ENCODE peak calls at places on chromosomes 11 and 22, in six cellular contexts. E is EL; Q is stimulated activated CD4-positive, alpha-beta T cell treated with anti-CD3 and anti-CD28 coated beads, Interleukin-1b, Interleukin-23, amount 100 ng/mL, for 24 hours; A is sigmoid colon; P is endothelial cell of umbilical vein; V is NCI-H1092. O is an unnamed sample.

GRCh38 chr11:95845168-95845567 is 54.9 kb downstream of the CEP57 start:
- DNase-seq in E (no peak), Q (no peak), A (no peak), P (no peak), V (no peak), O (no peak)

GRCh38 chr11:93842461-93842860 is 8.0 kb downstream of the VSTM5 start:
- DNase-seq in E (peak; percentile 73), Q (no peak), A (no peak), P (peak; percentile 9), V (no peak), O (peak; percentile 45)

GRCh38 chr11:130427581-130428211 is 713 bp downstream of the ADAMTS8 start:
- DNase-seq in E (peak; percentile 23), Q (no peak), A (peak; percentile 84), P (no peak), V (peak; percentile 38), O (no peak)

GRCh38 chr22:45225732-45226560 is 14.7 kb downstream of the KIAA0930 start:
- DNase-seq in E (no peak), Q (no peak), A (peak; percentile 89), P (no peak), V (no peak), O (no peak)

GRCh38 chr22:26835929-26836528 is 178.6 kb downstream of the MIAT start:
- DNase-seq in E (peak; percentile 56), Q (peak; percentile 10), A (no peak), P (peak; percentile 42), V (no peak), O (peak; percentile 32)

GRCh38 chr11:67649634-67650540 is 643 bp downstream of the ACY3 start:
- DNase-seq in E (no peak), Q (no peak), A (peak; percentile 56), P (no peak), V (no peak), O (no peak)

GRCh38 chr11:12042215-12042676 is 33.8 kb upstream of the DKK3 start:
- DNase-seq in E (peak; percentile 98), Q (no peak), A (no peak), P (peak; percentile 50), V (no peak), O (peak; percentile 99)

GRCh38 chr11:105456950-105457349 is 152.9 kb upstream of the GRIA4 start:
- DNase-seq in E (no peak), Q (no peak), A (no peak), P (no peak), V (no peak), O (no peak)

GRCh38 chr11:14934641-14935351 is 37.4 kb downstream of the CALCA start:
- DNase-seq in E (no peak), Q (no peak), A (no peak), P (no peak), V (no peak), O (no peak)

GRCh38 chr11:125223901-125224331 is 59.4 kb downstream of the PKNOX2 start:
- DNase-seq in E (no peak), Q (no peak), A (no peak), P (no peak), V (no peak), O (no peak)

GRCh38 chr22:25939384-25939783 is 197.4 kb downstream of the MYO18B start:
- DNase-seq in E (no peak), Q (no peak), A (no peak), P (no peak), V (no peak), O (no peak)

GRCh38 chr22:48096411-48096810 is 1334.0 kb downstream of the TBC1D22A start:
- DNase-seq in E (no peak), Q (no peak), A (peak; percentile 39), P (no peak), V (no peak), O (no peak)

GRCh38 chr22:22902247-22902962 is 14.8 kb downstream of the IGLL5 start:
- DNase-seq in E (no peak), Q (no peak), A (no peak), P (no peak), V (no peak), O (no peak)

GRCh38 chr11:109140426-109140825 is 281.6 kb upstream of the C11orf87 start:
- DNase-seq in E (no peak), Q (no peak), A (no peak), P (no peak), V (no peak), O (no peak)

GRCh38 chr11:67449116-67449844 is 3.2 kb downstream of the GPR152 start:
- DNase-seq in E (no peak), Q (no peak), A (no peak), P (no peak), V (no peak), O (no peak)

GRCh38 chr22:37335819-37336199 is 53.5 kb downstream of the CYTH4 start:
- DNase-seq in E (no peak), Q (no peak), A (no peak), P (no peak), V (no peak), O (no peak)

GRCh38 chr11:520428-521178 is 13.6 kb upstream of the RNH1 start:
- DNase-seq in E (no peak), Q (no peak), A (no peak), P (no peak), V (no peak), O (no peak)

GRCh38 chr11:74284466-74284865 is 27.0 kb downstream of the P4HA3 start:
- DNase-seq in E (peak; percentile 48), Q (no peak), A (no peak), P (no peak), V (no peak), O (peak; percentile 9)

GRCh38 chr11:3073029-3073435 is 15.8 kb upstream of the CARS1 start:
- DNase-seq in E (no peak), Q (no peak), A (no peak), P (peak; percentile 95), V (no peak), O (no peak)

GRCh38 chr11:130114281-130114680 is 44.6 kb downstream of the APLP2 start:
- DNase-seq in E (no peak), Q (no peak), A (no peak), P (no peak), V (no peak), O (no peak)

GRCh38 chr11:44950625-44951472 is at the start of gene TP53I11:
- DNase-seq in E (peak; percentile 58), Q (peak; percentile 25), A (peak; percentile 88), P (peak; percentile 77), V (peak; percentile 62), O (peak; percentile 68)

GRCh38 chr11:46383974-46384701 is 2.7 kb downstream of the MDK start:
- DNase-seq in E (no peak), Q (no peak), A (no peak), P (no peak), V (no peak), O (no peak)

GRCh38 chr11:33454264-33454663 is 197.1 kb downstream of the HIPK3 start:
- DNase-seq in E (no peak), Q (no peak), A (no peak), P (no peak), V (peak; percentile 27), O (no peak)

GRCh38 chr11:108825381-108825780 is 160.5 kb downstream of the DDX10 start:
- DNase-seq in E (peak; percentile 22), Q (no peak), A (no peak), P (peak; percentile 13), V (no peak), O (peak; percentile 13)

GRCh38 chr11:8828580-8829358 is 82.2 kb upstream of the AKIP1 start:
- DNase-seq in E (peak; percentile 24), Q (no peak), A (peak; percentile 53), P (no peak), V (no peak), O (no peak)

GRCh38 chr11:130066338-130066737 is 3.4 kb upstream of the APLP2 start:
- DNase-seq in E (no peak), Q (no peak), A (no peak), P (no peak), V (no peak), O (no peak)

GRCh38 chr11:10333490-10333889 is 28.6 kb downstream of the ADM start:
- DNase-seq in E (no peak), Q (no peak), A (no peak), P (no peak), V (no peak), O (no peak)

GRCh38 chr22:37860796-37861421 is 11.7 kb downstream of the EIF3L start:
- DNase-seq in E (no peak), Q (no peak), A (no peak), P (peak; percentile 12), V (no peak), O (no peak)

GRCh38 chr22:46303347-46303965 is 6.8 kb downstream of the GTSE1 start:
- DNase-seq in E (peak; percentile 40), Q (no peak), A (no peak), P (no peak), V (no peak), O (no peak)

GRCh38 chr22:40665312-40665711 is 14.0 kb upstream of the MCHR1 start:
- DNase-seq in E (peak; percentile 30), Q (no peak), A (peak; percentile 76), P (no peak), V (no peak), O (no peak)

GRCh38 chr22:23249506-23250423 is 69.5 kb downstream of the BCR start:
- DNase-seq in E (no peak), Q (no peak), A (no peak), P (no peak), V (no peak), O (no peak)

GRCh38 chr22:44890416-44891292 is 119.2 kb downstream of the PHF21B start:
- DNase-seq in E (no peak), Q (no peak), A (no peak), P (no peak), V (no peak), O (no peak)

GRCh38 chr11:45879803-45880685 is 5.4 kb upstream of the MAPK8IP1 start:
- DNase-seq in E (peak; percentile 73), Q (no peak), A (no peak), P (no peak), V (no peak), O (peak; percentile 53)

GRCh38 chr11:65777241-65777640 is 3.5 kb downstream of the AP5B1 start:
- DNase-seq in E (no peak), Q (no peak), A (peak; percentile 9), P (no peak), V (no peak), O (no peak)

GRCh38 chr11:22780914-22781593 is 48.5 kb downstream of the SVIP start:
- DNase-seq in E (no peak), Q (no peak), A (no peak), P (no peak), V (peak; percentile 52), O (no peak)

GRCh38 chr11:70498171-70498571 is 99.8 kb downstream of the CTTN start:
- DNase-seq in E (no peak), Q (no peak), A (peak; percentile 39), P (no peak), V (no peak), O (no peak)

GRCh38 chr11:73623651-73624050 is 22.7 kb upstream of the PLEKHB1 start:
- DNase-seq in E (no peak), Q (no peak), A (no peak), P (no peak), V (no peak), O (no peak)

O was measured in HCEC 1CT.